ENCODE peak calls at places on chromosomes 16 and 17, in ten cellular contexts. D is activated naive CD8-positive, alpha-beta T cell treated with anti-CD3 and anti-CD28 coated beads, Interleukin-2, amount 50 U/mL, for 16 hours; Z is upper lobe of right lung; L is tibial nerve; X is activated CD4-positive, alpha-beta memory T cell treated with anti-CD3 and anti-CD28 coated beads for 36 hours; E is myocyte; P is MCF 10A; O is iris pigment epithelial cell; W is NT2/D1; B is omental fat pad. R is an unnamed sample.

GRCh38 chr17:83090424-83091256 is 11.2 kb downstream of the METRNL start:
- DNase-seq in Z (no peak), B (no peak), L (no peak), D (no peak), X (no peak), O (no peak), W (no peak), P (no peak), E (no peak), R (no peak)

GRCh38 chr16:17312100-17312732 is 158.5 kb downstream of the XYLT1 start:
- DNase-seq in X (no peak), B (no peak), P (peak), W (no peak), D (no peak), E (no peak), O (no peak), L (no peak), Z (no peak), R (no peak)

GRCh38 chr17:58531661-58532554 is 17.5 kb upstream of the MTMR4 start:
- DNase-seq in O (no peak), W (no peak), D (no peak), E (peak), L (no peak), P (peak), X (peak), Z (peak), B (no peak), R (peak)

GRCh38 chr16:64738321-64738960 is 383.4 kb downstream of the CDH11 start:
- DNase-seq in O (peak), P (peak), E (peak), L (no peak), W (no peak), Z (no peak), B (no peak), X (no peak), D (no peak), R (no peak)

GRCh38 chr16:75506567-75506966 is 11.3 kb upstream of the CHST6 start:
- DNase-seq in E (peak), O (peak), X (no peak), B (no peak), W (no peak), L (peak), D (no peak), Z (no peak), P (peak), R (no peak)

GRCh38 chr16:64051826-64052225 is 1070.0 kb downstream of the CDH11 start:
- DNase-seq in P (peak), L (no peak), D (no peak), B (no peak), Z (no peak), X (no peak), W (peak), O (peak), E (peak), R (peak)

GRCh38 chr17:80678621-80679020 is 134.0 kb downstream of the RPTOR start:
- DNase-seq in W (no peak), B (no peak), Z (no peak), E (peak), X (peak), P (peak), D (no peak), O (peak), L (no peak), R (no peak)

GRCh38 chr16:48393843-48394703 is 8.9 kb upstream of the SIAH1 start:
- DNase-seq in Z (no peak), B (no peak), X (peak), O (peak), P (no peak), W (no peak), L (peak), D (no peak), E (no peak), R (no peak)

GRCh38 chr16:84313921-84314320 is 19.2 kb downstream of the WFDC1 start:
- DNase-seq in D (no peak), B (no peak), L (no peak), W (no peak), P (no peak), X (no peak), O (no peak), Z (peak), E (no peak), R (no peak)

R was measured in NCI-H345.